ENCODE peak calls at places on chromosomes 12 and 14, in ten cellular contexts. J, L, Y, S, V, A, O, H, W and K are unnamed samples.
A peak's percentile ranks its signal among the peaks of the same experiment; 100 is the strongest.

GRCh38 chr12:123063535-123063934 is 83.1 kb downstream of the ARL6IP4 start:
- DNase-seq in L (no peak), O (peak; percentile 26), A (no peak), V (no peak), W (no peak), J (no peak), Y (no peak), H (peak; percentile 65), S (peak; percentile 16), K (peak; percentile 92)

GRCh38 chr12:116368196-116369194 is 91.0 kb upstream of the MED13L start:
- DNase-seq in Y (no peak), A (no peak), W (peak; percentile 48), H (no peak), O (no peak), V (no peak), S (no peak), J (no peak), L (no peak), K (no peak)

GRCh38 chr12:1348606-1349005 is 245.8 kb downstream of the FBXL14 start:
- DNase-seq in J (no peak), W (no peak), H (no peak), V (no peak), A (no peak), O (no peak), S (no peak), Y (no peak), L (no peak), K (no peak)

GRCh38 chr12:127174881-127175280 is 1092.1 kb upstream of the TMEM132C start:
- DNase-seq in L (no peak), Y (no peak), W (no peak), J (no peak), S (no peak), O (no peak), H (no peak), A (no peak), V (no peak), K (no peak)

GRCh38 chr12:19125325-19125724 is 4.2 kb upstream of the PLEKHA5 start:
- DNase-seq in W (no peak), S (no peak), A (no peak), O (no peak), J (no peak), Y (no peak), L (no peak), H (no peak), V (no peak), K (no peak)

GRCh38 chr14:67418368-67419174 is 6.6 kb upstream of the PLEK2 start:
- DNase-seq in A (no peak), V (no peak), S (no peak), J (no peak), H (no peak), W (no peak), O (no peak), Y (no peak), L (no peak), K (no peak)

GRCh38 chr12:27861428-27862167 is 81.6 kb upstream of the MANSC4 start:
- DNase-seq in Y (peak; percentile 26), A (peak; percentile 72), J (no peak), O (no peak), V (no peak), H (no peak), W (no peak), S (no peak), L (peak; percentile 65), K (no peak)

GRCh38 chr14:86815341-86815740 is 1177.6 kb downstream of the GALC start:
- DNase-seq in J (no peak), V (no peak), Y (no peak), L (no peak), S (no peak), W (no peak), H (no peak), A (no peak), O (no peak), K (no peak)

GRCh38 chr14:102272392-102272791 is 32.6 kb downstream of the MOK start:
- DNase-seq in A (no peak), J (no peak), S (no peak), O (no peak), W (no peak), H (no peak), V (no peak), Y (no peak), L (no peak), K (no peak)

GRCh38 chr12:62653304-62653703 is 186.7 kb downstream of the MON2 start:
- DNase-seq in J (no peak), A (no peak), S (no peak), H (no peak), L (no peak), V (no peak), Y (no peak), O (no peak), W (no peak), K (no peak)

GRCh38 chr12:113846275-113846674 is 119.8 kb downstream of the RBM19 start:
- DNase-seq in O (no peak), A (no peak), S (no peak), Y (no peak), H (no peak), L (no peak), V (no peak), J (no peak), W (no peak), K (no peak)

GRCh38 chr14:23095196-23096108 is at the start of gene C14orf119:
- DNase-seq in A (no peak), S (no peak), W (peak; percentile 98), O (peak; percentile 100), Y (peak; percentile 99), H (peak; percentile 99), J (peak; percentile 95), V (peak; percentile 99), L (peak; percentile 99), K (peak; percentile 97)

GRCh38 chr12:131095826-131096680 is 142.3 kb downstream of the ADGRD1 start:
- DNase-seq in L (peak; percentile 13), O (no peak), H (no peak), J (no peak), V (no peak), W (no peak), A (no peak), Y (no peak), S (no peak), K (no peak)

GRCh38 chr14:89773644-89774316 is 180.8 kb downstream of the EFCAB11 start:
- DNase-seq in W (peak; percentile 24), A (peak; percentile 69), S (no peak), H (no peak), L (no peak), V (peak; percentile 16), O (peak; percentile 62), J (peak; percentile 44), Y (peak; percentile 55), K (peak; percentile 58)